ENCODE peak calls at places on chromosomes 12 and 14, in four cellular contexts. V is OCI-LY7, E is body of pancreas, Y is PC-3. T is an unnamed sample.

GRCh38 chr14:35414365-35414764 is 9.8 kb upstream of the NFKBIA start:
- DNase-seq in Y (peak), E (no peak), V (no peak), T (no peak)

GRCh38 chr14:100738269-100738691 is 11.6 kb downstream of the DLK1 start:
- DNase-seq in Y (no peak), E (no peak), V (no peak), T (no peak)

GRCh38 chr12:26124491-26125450 is at the start of gene BHLHE41:
- DNase-seq in E (peak), Y (peak), V (no peak), T (peak)

GRCh38 chr12:42104087-42104486 is 40.6 kb downstream of the GXYLT1 start:
- DNase-seq in E (no peak), V (no peak), Y (no peak), T (no peak)

GRCh38 chr12:123139926-123140674 is 10.8 kb downstream of the PITPNM2 start:
- DNase-seq in E (no peak), V (no peak), Y (peak), T (no peak)

GRCh38 chr12:118773956-118774723 is 207.2 kb upstream of the SRRM4 start:
- DNase-seq in Y (no peak), V (no peak), E (no peak), T (no peak)

GRCh38 chr12:176321-177181 is 37.4 kb downstream of the SLC6A12 start:
- DNase-seq in E (no peak), V (no peak), Y (peak), T (no peak)

GRCh38 chr14:43778956-43779639 is 728.0 kb downstream of the FSCB start:
- DNase-seq in V (no peak), E (no peak), Y (no peak), T (no peak)

GRCh38 chr14:64438181-64438839 is 27.0 kb upstream of the AKAP5 start:
- DNase-seq in Y (peak), E (no peak), V (no peak), T (no peak)

GRCh38 chr14:32012062-32012461 is 65.0 kb upstream of the ARHGAP5 start:
- DNase-seq in V (no peak), Y (peak), E (no peak), T (no peak)

GRCh38 chr12:49293056-49293956 is 1.6 kb upstream of the PRPH start:
- DNase-seq in V (no peak), E (no peak), Y (no peak), T (peak)

GRCh38 chr14:55963295-55963694 is 154.9 kb upstream of the PELI2 start:
- DNase-seq in Y (no peak), V (no peak), E (no peak), T (no peak)

GRCh38 chr14:79583738-79584405 is 627.4 kb downstream of the DIO2 start:
- DNase-seq in V (no peak), E (no peak), Y (peak), T (no peak)

GRCh38 chr12:754871-755562 is 2.6 kb downstream of the WNK1 start:
- DNase-seq in Y (peak), E (no peak), V (peak), T (no peak)

GRCh38 chr12:50985322-50985721 is 33.0 kb downstream of the HIGD1C start:
- DNase-seq in V (no peak), E (no peak), Y (peak), T (no peak)

GRCh38 chr12:54044425-54045093 is 9.1 kb upstream of the HOXC4 start:
- DNase-seq in E (no peak), Y (no peak), V (no peak), T (no peak)

GRCh38 chr14:89915114-89915878 is 39.2 kb downstream of the EFCAB11 start:
- DNase-seq in E (peak), V (peak), Y (peak), T (no peak)

GRCh38 chr14:65003394-65003793 is 16.7 kb downstream of the FNTB start:
- DNase-seq in Y (no peak), E (no peak), V (no peak), T (no peak)

GRCh38 chr12:62291888-62292760 is 31.9 kb downstream of the USP15 start:
- DNase-seq in Y (peak), E (no peak), V (no peak), T (no peak)

GRCh38 chr14:95043732-95044462 is 113.4 kb downstream of the DICER1 start:
- DNase-seq in Y (no peak), E (no peak), V (no peak), T (peak)

GRCh38 chr14:68211421-68211820 is 391.8 kb downstream of the RAD51B start:
- DNase-seq in V (no peak), E (no peak), Y (no peak), T (no peak)

GRCh38 chr14:100827751-100828447 is 2.0 kb downstream of the MEG3 start:
- DNase-seq in Y (peak), V (no peak), E (peak), T (no peak)

GRCh38 chr14:77804592-77804991 is 4.7 kb downstream of the ADCK1 start:
- DNase-seq in E (no peak), Y (peak), V (peak), T (no peak)

DNA sequence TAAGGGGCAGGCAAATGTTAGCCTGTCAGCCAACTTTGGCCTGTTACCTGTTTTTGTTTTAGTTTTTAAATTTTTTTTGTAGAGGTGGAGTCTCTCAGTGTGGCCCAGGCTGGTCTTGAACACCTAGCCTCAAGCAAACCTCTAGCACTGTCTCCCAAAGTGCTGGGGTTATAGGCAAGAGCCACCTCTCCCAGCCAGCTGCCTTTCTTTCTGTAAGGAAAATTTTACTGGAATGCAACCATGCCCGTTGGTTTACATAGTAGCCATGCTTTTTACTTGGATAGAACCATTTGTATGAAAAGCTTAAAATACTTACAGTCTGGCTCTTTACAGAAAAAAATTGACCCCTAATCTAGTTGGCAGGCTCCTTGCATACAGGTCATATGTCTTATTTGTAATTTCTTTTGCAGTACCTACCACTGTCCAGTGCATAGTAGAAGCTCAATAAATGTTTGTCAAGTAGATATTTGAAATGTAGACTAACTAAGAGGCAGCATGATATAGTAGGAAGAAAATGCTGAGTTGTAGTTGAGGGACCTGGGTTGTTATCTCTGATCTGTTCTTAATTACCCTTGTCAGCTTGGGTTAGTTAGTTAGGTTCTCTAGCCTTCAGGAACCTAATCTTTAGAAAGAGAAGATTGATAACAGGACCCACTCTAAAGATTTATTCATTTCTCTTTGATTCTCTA is 4.7 kb downstream of the MDM2 start:
- DNase-seq in E (no peak), Y (no peak), V (no peak), T (no peak)
- TF ChIP-seq CTCF in E (no peak), Y (no peak), V (no peak), T (no peak)

GRCh38 chr14:70871863-70872677 is 35.2 kb upstream of the PCNX1 start:
- DNase-seq in E (no peak), Y (no peak), V (no peak), T (no peak)
- H3K27ac ChIP-seq in E (no peak), Y (no peak), V (no peak), T (no peak)

GRCh38 chr12:85955127-85955526 is 81.0 kb downstream of the NTS start:
- DNase-seq in Y (peak), V (no peak), E (no peak), T (no peak)
- TF ChIP-seq CTCF in Y (peak), V (peak), E (no peak), T (no peak)

DNA sequence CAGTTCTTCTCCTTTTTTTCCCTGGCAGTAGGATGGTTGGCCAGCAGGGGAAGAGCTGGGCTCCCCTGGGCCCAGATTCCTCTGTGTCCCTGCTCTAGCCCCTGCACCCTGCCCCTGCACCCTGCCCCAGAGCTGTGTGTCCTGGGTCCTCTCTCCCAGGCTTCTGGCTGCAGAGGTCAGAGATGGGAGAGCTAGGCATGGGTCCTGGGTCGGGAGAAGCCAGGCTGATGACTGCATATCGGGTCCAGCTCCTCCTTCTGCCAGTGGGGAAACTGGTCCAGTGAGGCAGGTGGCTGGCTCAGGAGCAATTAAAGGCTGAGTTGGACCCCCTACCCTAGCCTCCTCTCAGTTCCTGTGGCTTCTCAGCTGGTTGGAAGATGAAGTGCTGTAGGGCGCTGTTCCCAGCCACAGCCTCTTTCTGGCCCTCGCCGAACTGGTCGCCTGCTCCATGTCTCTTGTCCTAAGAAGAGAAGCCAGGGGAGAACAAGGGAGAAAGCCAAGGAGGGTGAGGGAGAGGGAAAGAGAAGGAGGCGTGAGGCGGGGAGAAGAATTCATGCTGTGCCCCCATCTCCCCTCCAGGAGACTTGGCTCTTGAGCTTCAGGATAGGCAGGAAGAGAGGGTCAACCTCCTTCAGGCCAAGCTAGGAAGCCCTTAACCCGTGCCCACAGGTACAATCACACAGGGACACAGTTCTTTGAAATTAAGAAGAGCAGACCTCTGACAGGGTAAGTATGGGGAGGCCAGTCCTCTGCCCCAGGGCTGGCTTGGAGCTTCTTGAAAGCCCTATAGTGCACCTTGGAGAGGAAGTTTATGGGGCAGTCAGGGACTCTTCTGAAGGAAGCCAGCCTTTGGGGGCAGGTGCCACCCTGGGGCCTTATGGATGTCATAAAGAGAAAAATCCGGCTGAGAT is 9.5 kb downstream of the VASH1 start:
- DNase-seq in Y (no peak), V (no peak), E (no peak), T (no peak)
- H3K27ac ChIP-seq in Y (no peak), V (no peak), E (no peak), T (peak)

GRCh38 chr14:92323031-92323915 is at the start of gene SLC24A4:
- DNase-seq in Y (no peak), V (no peak), E (no peak), T (no peak)

GRCh38 chr14:92323916-92324818 is 1.2 kb downstream of the SLC24A4 start:
- DNase-seq in Y (no peak), V (no peak), E (no peak), T (no peak)

GRCh38 chr14:92328664-92329255 is 5.8 kb downstream of the SLC24A4 start:
- DNase-seq in E (no peak), Y (no peak), V (no peak), T (no peak)

GRCh38 chr14:92322516-92322915 is 449 bp upstream of the SLC24A4 start:
- DNase-seq in Y (no peak), E (no peak), V (no peak), T (no peak)

GRCh38 chr14:92325835-92326234 is 2.9 kb downstream of the SLC24A4 start:
- DNase-seq in V (no peak), Y (no peak), E (no peak), T (no peak)
- TF ChIP-seq CTCF in V (peak), Y (peak), E (no peak), T (no peak)

GRCh38 chr14:53953002-53953827 is 3.4 kb downstream of the BMP4 start:
- DNase-seq in Y (peak), V (no peak), E (peak), T (no peak)
- H3K27ac ChIP-seq in Y (peak), V (no peak), E (peak), T (peak)

DNA sequence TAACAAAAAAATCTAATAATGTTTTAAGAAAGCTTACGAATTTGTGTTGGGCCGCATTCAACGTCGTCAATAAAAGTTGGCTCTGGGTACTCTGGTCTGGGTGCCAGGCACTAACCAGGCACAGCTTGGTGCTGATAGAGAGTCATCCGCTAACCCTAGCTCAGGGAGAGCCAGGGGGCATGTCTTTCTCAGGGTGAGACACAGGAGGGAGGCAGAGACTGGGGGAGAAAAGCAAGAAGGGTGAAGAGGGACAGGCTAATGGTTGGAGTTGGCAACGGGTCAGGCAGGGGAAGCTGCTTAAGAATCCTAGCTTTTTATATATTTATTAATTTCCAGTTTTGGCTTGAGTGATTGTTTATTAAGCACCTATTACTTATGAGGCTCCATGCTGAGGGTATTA is 105.0 kb downstream of the CMKLR1 start:
- DNase-seq in V (no peak), E (no peak), Y (no peak), T (no peak)
- TF ChIP-seq CTCF in V (no peak), E (peak), Y (no peak), T (peak)

GRCh38 chr12:32533971-32534590 is 134.7 kb downstream of the FGD4 start:
- DNase-seq in V (peak), Y (peak), E (peak), T (no peak)

GRCh38 chr12:32535260-32535999 is 136.1 kb downstream of the FGD4 start:
- DNase-seq in Y (peak), V (peak), E (peak), T (peak)

GRCh38 chr12:32534698-32535097 is 135.3 kb downstream of the FGD4 start:
- DNase-seq in V (no peak), Y (no peak), E (no peak), T (no peak)

GRCh38 chr12:32532951-32533350 is 133.6 kb downstream of the FGD4 start:
- DNase-seq in E (no peak), V (peak), Y (no peak), T (no peak)

GRCh38 chr12:32536000-32536345 is 136.6 kb downstream of the FGD4 start:
- DNase-seq in Y (no peak), E (no peak), V (no peak), T (no peak)
- H3K27ac ChIP-seq in Y (no peak), E (peak), V (peak), T (peak)

DNA sequence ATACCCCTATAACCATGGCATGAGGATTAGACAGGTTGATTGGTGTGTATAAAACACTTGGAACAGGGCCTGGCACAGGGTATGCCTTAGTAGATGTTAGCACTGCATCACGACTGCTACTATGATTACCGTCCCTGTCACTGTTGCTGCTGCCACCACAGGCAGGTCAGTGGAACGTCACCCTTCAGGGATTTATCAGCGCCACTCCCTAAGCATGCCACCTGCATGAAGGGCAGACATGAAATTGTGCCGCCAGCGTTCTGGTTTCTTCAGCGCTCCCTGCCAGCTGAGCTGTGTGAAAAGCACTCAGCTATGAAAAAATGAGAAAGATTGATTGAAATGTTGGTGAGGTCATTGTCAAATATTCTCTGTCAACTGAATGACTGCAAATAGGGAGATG is 477.0 kb downstream of the DPF3 start:
- DNase-seq in E (no peak), V (peak), Y (peak), T (no peak)
- TF ChIP-seq CTCF in E (no peak), V (peak), Y (peak), T (no peak)

GRCh38 chr12:114192013-114192412 is 213.9 kb downstream of the TBX5 start:
- DNase-seq in Y (no peak), E (no peak), V (no peak), T (no peak)

GRCh38 chr12:114194066-114194465 is 211.9 kb downstream of the TBX5 start:
- DNase-seq in E (no peak), Y (no peak), V (no peak), T (no peak)

GRCh38 chr12:114190971-114191370 is 215.0 kb downstream of the TBX5 start:
- DNase-seq in Y (no peak), E (no peak), V (no peak), T (no peak)

GRCh38 chr12:114192549-114192948 is 213.4 kb downstream of the TBX5 start:
- DNase-seq in V (no peak), E (no peak), Y (no peak), T (no peak)

GRCh38 chr12:114193474-114193873 is 212.5 kb downstream of the TBX5 start:
- DNase-seq in E (no peak), Y (no peak), V (no peak), T (no peak)
- H3K27ac ChIP-seq in E (no peak), Y (no peak), V (no peak), T (no peak)